ENCODE peak calls at places on chromosomes 1 and 21, in eight cellular contexts. M, X, F, W, N, P, O and V are unnamed samples.
A peak's percentile ranks its signal among the peaks of the same experiment; 100 is the strongest.

GRCh38 chr1:67347688-67348472 is 40.2 kb downstream of the IL12RB2 start:
- DNase-seq in O (peak; percentile 33), X (peak; percentile 21), W (peak; percentile 33), F (peak; percentile 96), P (peak; percentile 76), M (peak; percentile 24), N (no peak), V (peak; percentile 16)

GRCh38 chr1:223248787-223249175 is 105.7 kb upstream of the TLR5 start:
- DNase-seq in N (no peak), M (no peak), F (no peak), O (no peak), P (no peak), X (no peak), W (no peak), V (no peak)

GRCh38 chr1:171344473-171344820 is 30.5 kb downstream of the FMO4 start:
- DNase-seq in O (no peak), F (peak; percentile 12), P (no peak), W (no peak), X (no peak), N (no peak), M (peak; percentile 47), V (no peak)

GRCh38 chr1:73674945-73675561 is 522.9 kb downstream of the LRRIQ3 start:
- DNase-seq in W (no peak), F (peak; percentile 43), O (peak; percentile 4), N (no peak), P (peak; percentile 20), X (no peak), M (no peak), V (no peak)

GRCh38 chr1:202122639-202123335 is at the start of gene GPR37L1:
- DNase-seq in M (peak; percentile 58), O (no peak), X (peak; percentile 48), P (peak; percentile 32), N (no peak), W (peak; percentile 60), F (peak; percentile 36), V (peak; percentile 87)

GRCh38 chr1:227120827-227121226 is 180.7 kb downstream of the COQ8A start:
- DNase-seq in O (no peak), F (no peak), W (no peak), N (no peak), M (no peak), X (no peak), P (no peak), V (no peak)

GRCh38 chr1:38835230-38835827 is 24.2 kb downstream of the RRAGC start:
- DNase-seq in M (peak; percentile 83), O (peak; percentile 72), X (no peak), F (peak; percentile 85), P (peak; percentile 91), W (no peak), N (no peak), V (no peak)

GRCh38 chr1:22772054-22772453 is 61.4 kb downstream of the EPHB2 start:
- DNase-seq in N (no peak), W (no peak), X (no peak), M (no peak), F (no peak), P (no peak), O (no peak), V (peak; percentile 76)

GRCh38 chr1:65581120-65581519 is 160.7 kb downstream of the LEPR start:
- DNase-seq in O (no peak), F (peak; percentile 3), X (no peak), M (peak; percentile 9), W (no peak), P (peak; percentile 12), N (no peak), V (no peak)

GRCh38 chr1:202871367-202871766 is 17.6 kb downstream of the RABIF start:
- DNase-seq in M (no peak), O (no peak), F (no peak), W (no peak), X (no peak), P (peak; percentile 36), N (no peak), V (no peak)

GRCh38 chr1:24077278-24077978 is 34.5 kb downstream of the MYOM3 start:
- DNase-seq in P (no peak), W (peak; percentile 66), M (no peak), X (no peak), O (no peak), F (no peak), N (no peak), V (no peak)

DNA sequence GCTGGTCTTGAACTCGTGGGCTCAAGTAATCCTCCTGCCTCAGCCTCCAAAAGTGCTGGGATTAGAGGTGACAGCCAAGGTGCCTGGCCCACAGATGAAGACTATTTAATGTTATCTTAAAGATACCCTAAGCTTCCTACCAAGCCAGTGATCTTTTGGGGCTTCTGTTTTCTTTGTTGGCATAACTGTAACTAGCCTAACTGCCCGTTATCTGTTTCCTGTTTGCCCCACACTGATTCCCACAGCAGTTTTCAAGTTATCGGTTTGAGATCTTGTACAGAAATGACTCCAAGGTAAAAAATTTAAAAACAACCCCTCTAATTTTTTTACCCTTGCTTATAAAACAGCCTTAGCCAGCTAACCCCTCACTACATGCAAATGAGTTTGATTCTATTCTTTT is 12.4 kb downstream of the SELL start:
- DNase-seq in N (no peak), W (no peak), X (no peak), F (no peak), M (no peak), P (no peak), O (no peak), V (no peak)
- H3K4me1 ChIP-seq in N (no peaks in the 10 kb centered on the region), W (no peaks in the 10 kb centered on the region), X (no peaks in the 10 kb centered on the region), F (no peaks in the 10 kb centered on the region), M (no peaks in the 10 kb centered on the region), P (peaks cover 10% of the 10 kb centered on the region), O (no peaks in the 10 kb centered on the region), V (no peaks in the 10 kb centered on the region)

GRCh38 chr1:155062151-155062686 is 1.3 kb upstream of the EFNA4 start:
- DNase-seq in O (no peak), N (no peak), X (peak; percentile 38), F (peak; percentile 11), M (no peak), P (no peak), W (no peak), V (no peak)
- H3K4me3 ChIP-seq in O (no peak overlapping the region), N (peak overlapping the region; percentile 96), X (no peak overlapping the region), F (no peak overlapping the region), M (peak overlapping the region; percentile 91), P (no peak overlapping the region), W (peak overlapping the region; percentile 84), V (no peak overlapping the region)

GRCh38 chr1:93600663-93601062 is 81.0 kb downstream of the BCAR3 start:
- DNase-seq in F (no peak), P (no peak), W (no peak), M (no peak), N (no peak), O (no peak), X (no peak), V (no peak)

GRCh38 chr1:93603106-93603505 is 78.5 kb downstream of the BCAR3 start:
- DNase-seq in P (no peak), F (no peak), N (no peak), X (no peak), O (no peak), M (no peak), W (no peak), V (no peak)

GRCh38 chr1:93601686-93602085 is 80.0 kb downstream of the BCAR3 start:
- DNase-seq in F (no peak), O (no peak), W (no peak), M (no peak), P (no peak), N (no peak), X (no peak), V (no peak)

GRCh38 chr1:93603581-93603980 is 78.1 kb downstream of the BCAR3 start:
- DNase-seq in N (no peak), X (no peak), P (no peak), M (no peak), O (no peak), F (no peak), W (no peak), V (no peak)

DNA sequence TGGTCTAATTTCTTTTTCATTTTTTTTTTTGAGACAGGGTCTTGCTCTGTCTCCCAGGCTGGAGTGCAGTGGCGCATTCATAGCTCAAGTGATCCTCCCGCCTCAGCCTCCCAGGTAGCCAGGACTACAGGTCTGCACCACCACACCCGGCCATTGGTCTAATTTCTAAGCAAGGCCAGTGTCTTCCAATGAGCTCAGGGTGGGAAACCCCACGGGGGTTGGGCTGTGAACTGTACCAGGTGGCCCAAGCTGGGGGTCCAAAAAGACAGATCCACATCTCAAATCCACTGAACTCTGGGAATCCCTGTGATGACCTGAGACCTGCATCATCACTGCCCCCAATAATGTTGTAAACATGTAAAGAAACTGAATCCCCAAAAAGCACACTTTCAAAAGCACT is 79.5 kb downstream of the BCAR3 start:
- DNase-seq in P (no peak), M (no peak), F (no peak), O (no peak), N (no peak), X (no peak), W (no peak), V (no peak)
- H3K4me1 ChIP-seq in P (peaks cover 24% of the 10 kb centered on the region), M (peaks cover 72% of the 10 kb centered on the region), F (peaks cover 44% of the 10 kb centered on the region), O (peaks cover 27% of the 10 kb centered on the region), N (peaks cover 51% of the 10 kb centered on the region), X (no peaks in the 10 kb centered on the region), W (peaks cover 79% of the 10 kb centered on the region), V (peaks cover 39% of the 10 kb centered on the region)

DNA sequence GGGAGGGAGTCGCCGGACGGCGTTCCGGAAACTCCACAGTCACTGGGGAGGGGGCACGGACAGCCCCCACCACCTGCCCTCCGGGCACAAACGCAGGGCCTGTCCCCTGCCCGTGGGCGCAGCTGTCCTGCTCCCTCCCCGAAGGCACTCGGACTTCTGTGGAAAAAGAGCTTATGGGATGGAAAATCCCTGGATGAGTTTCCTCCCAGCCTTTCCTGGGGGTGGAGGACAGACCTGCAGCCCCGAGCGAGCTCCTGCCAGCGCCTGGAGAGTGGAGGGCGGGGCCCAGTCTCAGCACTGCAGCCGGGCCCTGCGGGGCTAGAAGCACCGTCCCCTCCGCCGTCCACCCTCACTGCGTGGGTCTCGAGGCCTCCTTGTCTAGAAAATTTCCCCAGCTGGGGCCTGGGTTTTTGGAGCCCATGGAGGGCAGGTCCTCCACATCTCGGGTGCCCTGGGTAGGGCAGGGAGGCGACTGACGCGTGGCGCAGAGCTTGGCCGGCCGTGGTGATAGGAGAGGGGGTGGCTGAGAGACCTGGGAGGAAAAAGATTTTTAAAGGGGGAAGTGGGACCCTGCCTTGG is 6.5 kb upstream of the COL6A1 start:
- DNase-seq in W (peak; percentile 84), N (no peak), M (no peak), P (peak; percentile 70), O (no peak), F (peak; percentile 76), X (peak; percentile 81), V (peak; percentile 88)
- H3K4me3 ChIP-seq in W (peak overlapping the region; percentile 53), N (peak overlapping the region; percentile 75), M (no peak overlapping the region), P (peak overlapping the region; percentile 64), O (no peak overlapping the region), F (peak overlapping the region; percentile 56), X (peak overlapping the region; percentile 60), V (no peak overlapping the region)

DNA sequence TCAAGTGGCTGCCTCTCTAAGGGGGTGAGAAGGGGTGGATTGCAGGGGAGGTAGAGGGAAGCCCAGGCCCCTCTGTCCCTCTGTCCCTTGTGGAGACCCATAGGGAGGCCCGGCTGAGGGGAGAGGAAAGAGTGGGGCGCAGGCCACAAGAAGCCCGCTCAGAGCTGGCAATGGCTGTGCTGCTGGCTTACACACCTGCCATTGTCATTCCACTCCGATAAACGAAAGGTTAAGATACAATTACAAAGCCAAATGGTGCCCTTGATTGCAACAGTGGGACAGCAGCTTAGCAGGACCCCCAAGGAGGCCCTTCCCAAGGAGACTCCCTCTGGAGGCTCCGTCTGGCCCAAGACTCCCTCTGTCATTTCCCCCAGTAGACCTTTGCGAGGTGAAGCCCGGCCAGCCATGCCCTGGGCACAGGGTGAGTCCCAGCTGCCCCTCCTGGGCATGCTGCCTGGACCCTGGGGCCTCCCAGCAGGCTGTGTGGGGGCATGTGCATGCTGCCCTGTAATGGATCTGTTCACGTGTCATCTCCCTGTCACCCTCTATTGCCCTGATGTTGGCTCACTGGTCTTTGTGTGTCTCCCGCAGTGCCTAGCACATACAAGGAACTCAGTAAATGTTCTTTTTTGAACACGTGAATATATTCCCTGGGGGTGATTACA is 45.2 kb downstream of the KCND3 start:
- DNase-seq in X (no peak), M (no peak), P (no peak), W (peak; percentile 79), O (no peak), N (no peak), F (no peak), V (no peak)
- H3K4me1 ChIP-seq in X (no peaks in the 10 kb centered on the region), M (no peaks in the 10 kb centered on the region), P (no peaks in the 10 kb centered on the region), W (peaks cover 34% of the 10 kb centered on the region), O (no peaks in the 10 kb centered on the region), N (no peaks in the 10 kb centered on the region), F (no peaks in the 10 kb centered on the region), V (peaks cover 28% of the 10 kb centered on the region)